ENCODE peak calls at places on chromosome 15, in ten cellular contexts. S, L, D, Q, M, W, R, H, K and N are unnamed samples.

GRCh38 chr15:47803767-47804166 is 86.5 kb downstream of the SEMA6D start:
- DNase-seq in Q (peak; percentile 4), L (no peak), S (no peak), M (no peak), W (no peak), R (no peak), D (no peak), K (no peak), H (no peak), N (no peak)

GRCh38 chr15:37789881-37790280 is 144.6 kb upstream of the TMCO5A start:
- DNase-seq in M (no peak), Q (peak; percentile 78), H (no peak), K (no peak), R (no peak), S (peak; percentile 86), L (peak; percentile 86), W (no peak), D (peak; percentile 31), N (no peak)

GRCh38 chr15:96369825-96370621 is 39.5 kb downstream of the NR2F2 start:
- DNase-seq in D (no peak), Q (no peak), H (peak; percentile 39), R (no peak), L (no peak), K (no peak), M (no peak), S (no peak), W (no peak), N (no peak)

GRCh38 chr15:51374131-51374530 is 32.7 kb downstream of the GLDN start:
- DNase-seq in L (no peak), H (peak; percentile 23), K (no peak), W (no peak), R (no peak), Q (no peak), M (no peak), D (no peak), S (no peak), N (no peak)

GRCh38 chr15:56295433-56295832 is 51.8 kb upstream of the RFX7 start:
- DNase-seq in Q (no peak), W (no peak), M (no peak), S (no peak), D (no peak), R (no peak), H (no peak), L (no peak), K (no peak), N (no peak)

GRCh38 chr15:73326157-73326556 is 42.6 kb downstream of the HCN4 start:
- DNase-seq in M (no peak), H (no peak), L (no peak), Q (no peak), R (peak; percentile 19), D (no peak), S (no peak), K (no peak), W (peak; percentile 8), N (no peak)

GRCh38 chr15:53586815-53587214 is 172.6 kb downstream of the WDR72 start:
- DNase-seq in S (no peak), D (no peak), H (peak; percentile 82), Q (peak; percentile 3), W (no peak), K (no peak), M (no peak), R (peak; percentile 46), L (no peak), N (no peak)

GRCh38 chr15:23954931-23955330 is 267.8 kb upstream of the NDN start:
- DNase-seq in W (no peak), D (no peak), Q (no peak), H (no peak), K (no peak), S (no peak), L (no peak), R (no peak), M (no peak), N (no peak)

GRCh38 chr15:74319138-74319460 is 48.3 kb downstream of the CYP11A1 start:
- DNase-seq in S (no peak), D (no peak), H (no peak), W (no peak), Q (no peak), M (no peak), R (no peak), L (no peak), K (no peak), N (no peak)

GRCh38 chr15:55630921-55631320 is 42.8 kb upstream of the PYGO1 start:
- DNase-seq in R (no peak), S (no peak), W (no peak), K (no peak), L (no peak), D (no peak), M (no peak), H (no peak), Q (peak; percentile 19), N (no peak)

GRCh38 chr15:39555885-39556284 is 25.0 kb upstream of the THBS1 start:
- DNase-seq in S (no peak), H (no peak), M (no peak), L (peak; percentile 20), D (peak; percentile 47), R (no peak), K (no peak), Q (peak; percentile 15), W (no peak), N (no peak)
- H3K27ac ChIP-seq in S (no peak overlapping the region), H (no peak overlapping the region), M (no peak overlapping the region), L (peak overlapping the region; percentile 98), D (no peak overlapping the region), R (no peak overlapping the region), K (no peak overlapping the region), Q (no peak overlapping the region), W (no peak overlapping the region), N (no peak overlapping the region)

GRCh38 chr15:63969652-63970421 is 76.4 kb downstream of the DAPK2 start:
- DNase-seq in R (peak; percentile 68), D (no peak), M (no peak), W (no peak), L (no peak), S (no peak), H (no peak), Q (no peak), K (no peak), N (no peak)

GRCh38 chr15:63972801-63973200 is 73.5 kb downstream of the DAPK2 start:
- DNase-seq in K (no peak), S (no peak), H (peak; percentile 67), W (no peak), R (peak; percentile 41), Q (no peak), M (no peak), D (no peak), L (no peak), N (no peak)

GRCh38 chr15:63970723-63971426 is 75.4 kb downstream of the DAPK2 start:
- DNase-seq in S (no peak), L (no peak), R (peak; percentile 40), H (no peak), M (no peak), K (no peak), Q (no peak), W (no peak), D (no peak), N (no peak)

GRCh38 chr15:63971904-63972303 is 74.4 kb downstream of the DAPK2 start:
- DNase-seq in W (no peak), Q (no peak), K (no peak), M (no peak), D (no peak), H (no peak), S (no peak), R (no peak), L (no peak), N (no peak)

DNA sequence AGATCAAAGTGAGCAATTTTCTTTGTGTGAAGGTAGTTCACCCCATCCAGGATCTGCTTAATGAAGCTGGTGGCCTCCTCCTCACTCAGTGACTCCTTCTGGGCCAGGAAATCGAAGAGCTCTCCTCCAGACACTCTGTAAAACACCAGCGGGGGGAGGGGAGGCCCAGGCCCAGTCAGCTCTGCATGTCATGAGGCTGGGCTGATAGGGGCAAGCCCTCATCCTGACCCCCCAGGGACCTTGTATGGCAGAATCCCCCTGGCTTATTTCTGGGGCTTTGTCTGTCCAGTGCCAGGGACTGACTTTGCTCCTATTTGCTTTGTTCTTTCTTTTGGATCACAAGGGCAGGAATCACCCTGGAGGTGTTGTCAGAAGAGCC is 74.9 kb downstream of the DAPK2 start:
- DNase-seq in S (no peak), H (no peak), M (no peak), Q (no peak), R (peak; percentile 19), L (no peak), W (no peak), K (no peak), D (no peak), N (no peak)
- H3K4me1 ChIP-seq in S (peaks cover 9% of the 10 kb centered on the region), H (peaks cover 44% of the 10 kb centered on the region), M (peaks cover 7% of the 10 kb centered on the region), Q (peaks cover 13% of the 10 kb centered on the region), R (peaks cover 56% of the 10 kb centered on the region), L (peaks cover 10% of the 10 kb centered on the region), W (peaks cover 27% of the 10 kb centered on the region), K (peaks cover 35% of the 10 kb centered on the region), D (peaks cover 12% of the 10 kb centered on the region), N (peaks cover 10% of the 10 kb centered on the region)

GRCh38 chr15:43774062-43774461 is 2.7 kb downstream of the ELL3 start:
- DNase-seq in M (no peak), H (no peak), Q (no peak), D (no peak), S (no peak), R (no peak), L (no peak), K (no peak), W (no peak), N (no peak)
- H3K4me3 ChIP-seq in M (no peak overlapping the region), H (no peak overlapping the region), Q (no peak overlapping the region), D (no peak overlapping the region), S (no peak overlapping the region), R (no peak overlapping the region), L (no peak overlapping the region), K (no peak overlapping the region), W (no peak overlapping the region), N (no peak overlapping the region)

DNA sequence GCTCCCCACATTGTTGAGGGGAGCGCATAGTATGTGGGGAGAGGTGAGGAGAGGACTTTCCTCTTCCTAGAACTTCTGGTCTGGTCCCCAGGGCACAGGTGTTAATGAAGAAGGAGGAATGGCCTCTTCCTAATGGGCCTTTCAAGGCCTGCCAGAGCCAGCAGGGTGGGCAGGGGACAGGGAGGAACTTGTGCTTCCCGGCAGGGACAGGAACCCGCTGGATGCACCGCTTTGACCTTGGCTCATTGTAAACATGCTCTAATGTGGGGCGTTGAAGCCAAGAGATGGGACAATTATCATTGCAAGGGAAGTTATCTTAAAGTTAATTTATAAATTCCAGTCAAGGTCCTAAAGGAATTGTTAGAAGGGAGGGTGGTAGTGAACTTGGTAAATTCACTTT is 21.0 kb upstream of the CHRNB4 start:
- DNase-seq in M (no peak), D (no peak), W (no peak), K (no peak), Q (no peak), L (no peak), S (no peak), H (no peak), R (no peak), N (no peak)
- H3K27ac ChIP-seq in M (no peak overlapping the region), D (no peak overlapping the region), W (no peak overlapping the region), K (no peak overlapping the region), Q (no peak overlapping the region), L (no peak overlapping the region), S (no peak overlapping the region), H (no peak overlapping the region), R (no peak overlapping the region), N (no peak overlapping the region)

DNA sequence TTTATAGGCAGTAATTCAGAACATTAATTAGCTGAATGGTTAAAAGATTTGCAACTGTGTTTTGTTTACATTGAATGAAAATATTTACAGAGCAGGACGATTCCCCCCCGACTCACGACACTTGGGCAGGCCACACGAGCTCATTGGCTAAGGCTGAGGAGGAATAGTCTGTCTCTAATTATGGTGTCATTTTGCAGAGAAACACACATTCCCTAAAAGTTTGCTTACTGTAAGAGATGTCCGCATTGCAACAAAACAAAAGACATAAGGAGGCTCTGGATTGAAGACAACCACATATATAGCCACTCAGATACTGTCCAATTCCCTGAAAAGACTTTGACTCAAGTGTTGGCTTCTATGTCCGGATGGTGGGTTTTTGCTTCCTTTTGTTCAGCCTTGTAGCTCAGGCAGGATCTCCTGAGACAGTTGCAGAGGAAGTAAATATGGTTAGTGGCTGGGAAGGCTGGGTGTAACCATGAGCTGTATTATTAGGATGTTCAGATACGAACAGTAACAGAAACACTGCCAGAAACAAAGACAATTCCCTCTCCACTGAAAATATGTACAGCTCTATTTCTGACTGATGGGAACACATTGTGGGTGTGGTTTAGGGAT is 170.4 kb downstream of the KLHL25 start:
- DNase-seq in L (no peak), K (no peak), W (no peak), D (peak; percentile 62), Q (peak; percentile 21), R (no peak), H (no peak), M (no peak), S (no peak), N (no peak)
- H3K4me1 ChIP-seq in L (peaks cover 23% of the 10 kb centered on the region), K (peaks cover 48% of the 10 kb centered on the region), W (peaks cover 67% of the 10 kb centered on the region), D (peaks cover 46% of the 10 kb centered on the region), Q (peaks cover 24% of the 10 kb centered on the region), R (peaks cover 31% of the 10 kb centered on the region), H (peaks cover 29% of the 10 kb centered on the region), M (peaks cover 18% of the 10 kb centered on the region), S (peaks cover 52% of the 10 kb centered on the region), N (peaks cover 57% of the 10 kb centered on the region)